ENCODE peak calls at places on chromosomes 1 and 21, in five cellular contexts. One of them, this sample, is unnamed.

GRCh38 chr1:228309548-228310067 is 97.0 kb downstream of the TRIM11 start:
- DNase-seq in activated T-cell treated with anti-CD3 and anti-CD28 coated beads for 1 hour: no peak
- DNase-seq in iris pigment epithelial cell: no peak
- DNase-seq in kidney tubule cell: no peak
- DNase-seq in NCI-H1092: no peak
- DNase-seq in this sample: no peak

GRCh38 chr1:167278497-167278896 is 57.8 kb downstream of the POU2F1 start:
- DNase-seq in activated T-cell treated with anti-CD3 and anti-CD28 coated beads for 1 hour: no peak
- DNase-seq in iris pigment epithelial cell: no peak
- DNase-seq in kidney tubule cell: no peak
- DNase-seq in NCI-H1092: no peak
- DNase-seq in this sample: no peak

GRCh38 chr1:109944541-109944940 is 33.9 kb downstream of the CSF1 start:
- DNase-seq in activated T-cell treated with anti-CD3 and anti-CD28 coated beads for 1 hour: no peak
- DNase-seq in iris pigment epithelial cell: no peak
- DNase-seq in kidney tubule cell: peak; percentile 28
- DNase-seq in NCI-H1092: no peak
- DNase-seq in this sample: no peak

GRCh38 chr1:229843627-229844238 is 217.7 kb downstream of the URB2 start:
- DNase-seq in activated T-cell treated with anti-CD3 and anti-CD28 coated beads for 1 hour: no peak
- DNase-seq in iris pigment epithelial cell: peak; percentile 37
- DNase-seq in kidney tubule cell: peak; percentile 47
- DNase-seq in NCI-H1092: no peak
- DNase-seq in this sample: peak; percentile 81

GRCh38 chr1:160779662-160780397 is 16.1 kb upstream of the LY9 start:
- DNase-seq in activated T-cell treated with anti-CD3 and anti-CD28 coated beads for 1 hour: peak; percentile 30
- DNase-seq in iris pigment epithelial cell: no peak
- DNase-seq in kidney tubule cell: peak; percentile 6
- DNase-seq in NCI-H1092: no peak
- DNase-seq in this sample: peak; percentile 55

GRCh38 chr1:109170051-109170775 is 43.5 kb upstream of the SARS1 start:
- DNase-seq in activated T-cell treated with anti-CD3 and anti-CD28 coated beads for 1 hour: no peak
- DNase-seq in iris pigment epithelial cell: peak; percentile 46
- DNase-seq in kidney tubule cell: no peak
- DNase-seq in NCI-H1092: no peak
- DNase-seq in this sample: no peak

GRCh38 chr1:8871539-8871935 is 6.9 kb downstream of the ENO1 start:
- DNase-seq in activated T-cell treated with anti-CD3 and anti-CD28 coated beads for 1 hour: no peak
- DNase-seq in iris pigment epithelial cell: no peak
- DNase-seq in kidney tubule cell: peak; percentile 74
- DNase-seq in NCI-H1092: no peak
- DNase-seq in this sample: no peak

GRCh38 chr21:36471254-36471723 is 8.6 kb downstream of the CLDN14 start:
- DNase-seq in activated T-cell treated with anti-CD3 and anti-CD28 coated beads for 1 hour: no peak
- DNase-seq in iris pigment epithelial cell: peak; percentile 72
- DNase-seq in kidney tubule cell: peak; percentile 53
- DNase-seq in NCI-H1092: no peak
- DNase-seq in this sample: no peak

GRCh38 chr1:3127738-3128137 is 58.7 kb downstream of the PRDM16 start:
- DNase-seq in activated T-cell treated with anti-CD3 and anti-CD28 coated beads for 1 hour: no peak
- DNase-seq in iris pigment epithelial cell: no peak
- DNase-seq in kidney tubule cell: no peak
- DNase-seq in NCI-H1092: no peak
- DNase-seq in this sample: no peak

GRCh38 chr1:59979551-59980070 is 53.0 kb upstream of the CYP2J2 start:
- DNase-seq in activated T-cell treated with anti-CD3 and anti-CD28 coated beads for 1 hour: no peak
- DNase-seq in iris pigment epithelial cell: no peak
- DNase-seq in kidney tubule cell: no peak
- DNase-seq in NCI-H1092: no peak
- DNase-seq in this sample: no peak

GRCh38 chr1:230332429-230333088 is 93.6 kb downstream of the PGBD5 start:
- DNase-seq in activated T-cell treated with anti-CD3 and anti-CD28 coated beads for 1 hour: no peak
- DNase-seq in iris pigment epithelial cell: no peak
- DNase-seq in kidney tubule cell: no peak
- DNase-seq in NCI-H1092: no peak
- DNase-seq in this sample: no peak

GRCh38 chr1:15017105-15017504 is 136.4 kb upstream of the TMEM51 start:
- DNase-seq in activated T-cell treated with anti-CD3 and anti-CD28 coated beads for 1 hour: no peak
- DNase-seq in iris pigment epithelial cell: peak; percentile 42
- DNase-seq in kidney tubule cell: no peak
- DNase-seq in NCI-H1092: no peak
- DNase-seq in this sample: no peak

GRCh38 chr1:223802602-223803001 is 43.1 kb downstream of the TP53BP2 start:
- DNase-seq in activated T-cell treated with anti-CD3 and anti-CD28 coated beads for 1 hour: no peak
- DNase-seq in iris pigment epithelial cell: no peak
- DNase-seq in kidney tubule cell: no peak
- DNase-seq in NCI-H1092: no peak
- DNase-seq in this sample: no peak

GRCh38 chr21:32981096-32981495 is 44.6 kb upstream of the OLIG2 start:
- DNase-seq in activated T-cell treated with anti-CD3 and anti-CD28 coated beads for 1 hour: no peak
- DNase-seq in iris pigment epithelial cell: no peak
- DNase-seq in kidney tubule cell: no peak
- DNase-seq in NCI-H1092: no peak
- DNase-seq in this sample: no peak

GRCh38 chr1:216047821-216048220 is 375.4 kb downstream of the USH2A start:
- DNase-seq in activated T-cell treated with anti-CD3 and anti-CD28 coated beads for 1 hour: no peak
- DNase-seq in iris pigment epithelial cell: no peak
- DNase-seq in kidney tubule cell: no peak
- DNase-seq in NCI-H1092: no peak
- DNase-seq in this sample: no peak

This sample was measured in SHP77.